ENCODE peak calls at places on chromosome X, in six cellular contexts. E is AG09309, H is ovary, U is foreskin fibroblast, D is NB4, O is psoas muscle. X is an unnamed sample.

GRCh38 chrX:117711774-117712173 is 404.8 kb downstream of the KLHL13 start:
- DNase-seq in H (no peak), E (no peak), D (no peak), U (no peak), O (no peak), X (no peak)

GRCh38 chrX:47030339-47030738 is 47.9 kb upstream of the RGN start:
- DNase-seq in U (peak), H (no peak), E (peak), D (peak), O (no peak), X (peak)

GRCh38 chrX:129495941-129496340 is 27.3 kb downstream of the SMARCA1 start:
- DNase-seq in H (no peak), E (no peak), O (no peak), D (no peak), U (peak), X (no peak)

GRCh38 chrX:24241822-24242648 is 71.8 kb downstream of the SUPT20HL2 start:
- DNase-seq in D (peak), U (no peak), E (no peak), O (no peak), H (no peak), X (no peak)

GRCh38 chrX:113675278-113675677 is 834.6 kb upstream of the AMOT start:
- DNase-seq in O (no peak), U (no peak), E (no peak), H (no peak), D (no peak), X (no peak)

GRCh38 chrX:68204639-68205038 is 228.7 kb downstream of the OPHN1 start:
- DNase-seq in U (no peak), H (no peak), D (no peak), E (no peak), O (no peak), X (no peak)

GRCh38 chrX:56228914-56229313 is 3.2 kb upstream of the KLF8 start:
- DNase-seq in D (no peak), H (no peak), U (no peak), E (no peak), O (no peak), X (no peak)

GRCh38 chrX:121733514-121733913 is 686.1 kb downstream of the GLUD2 start:
- DNase-seq in U (peak), E (peak), O (no peak), H (no peak), D (no peak), X (no peak)

GRCh38 chrX:69036674-69037573 is 128.3 kb downstream of the PJA1 start:
- DNase-seq in E (no peak), O (no peak), U (no peak), H (no peak), D (no peak), X (no peak)

GRCh38 chrX:130555341-130555740 is 153.6 kb downstream of the RBMX2 start:
- DNase-seq in U (peak), H (no peak), E (peak), D (no peak), O (no peak), X (peak)

GRCh38 chrX:48948589-48948988 is 8.8 kb downstream of the OTUD5 start:
- DNase-seq in E (no peak), O (no peak), D (no peak), H (no peak), U (no peak), X (no peak)

GRCh38 chrX:63930140-63930539 is 145.1 kb upstream of the ARHGEF9 start:
- DNase-seq in E (no peak), D (peak), O (no peak), H (no peak), U (no peak), X (no peak)

GRCh38 chrX:63361494-63361893 is 10.4 kb upstream of the SPIN4 start:
- DNase-seq in E (no peak), O (no peak), D (no peak), U (no peak), H (no peak), X (no peak)

GRCh38 chrX:153939573-153939972 is 4.7 kb upstream of the NAA10 start:
- DNase-seq in E (no peak), D (no peak), H (no peak), O (no peak), U (no peak), X (no peak)

GRCh38 chrX:67544871-67545771 is 1.3 kb downstream of the AR start:
- DNase-seq in E (no peak), U (peak), O (peak), D (peak), H (peak), X (no peak)

GRCh38 chrX:19739683-19740082 is 147.7 kb downstream of the SH3KBP1 start:
- DNase-seq in H (peak), U (peak), O (peak), D (peak), E (peak), X (peak)

GRCh38 chrX:56114437-56114787 is 117.7 kb upstream of the KLF8 start:
- DNase-seq in O (no peak), U (no peak), E (no peak), H (no peak), D (no peak), X (no peak)

GRCh38 chrX:154091678-154092077 is 5.8 kb downstream of the MECP2 start:
- DNase-seq in D (no peak), E (no peak), H (no peak), U (no peak), O (no peak), X (no peak)

GRCh38 chrX:118976599-118977340 is 2.4 kb downstream of the LONRF3 start:
- DNase-seq in E (no peak), H (peak), U (no peak), D (peak), O (peak), X (no peak)

GRCh38 chrX:46791927-46792825 is 33.3 kb upstream of the SLC9A7 start:
- DNase-seq in D (peak), H (no peak), E (peak), O (no peak), U (peak), X (peak)

GRCh38 chrX:40622741-40623536 is at the start of gene MPC1L:
- DNase-seq in H (no peak), O (no peak), U (no peak), E (no peak), D (no peak), X (no peak)

GRCh38 chrX:130746709-130747347 is 156.2 kb downstream of the ENOX2 start:
- DNase-seq in U (no peak), E (no peak), O (no peak), D (no peak), H (no peak), X (no peak)

GRCh38 chrX:48558270-48558669 is 16.0 kb upstream of the RBM3 start:
- DNase-seq in U (peak), H (no peak), O (no peak), E (peak), D (no peak), X (no peak)

GRCh38 chrX:109710181-109710580 is 22.9 kb downstream of the ACSL4 start:
- DNase-seq in H (no peak), E (no peak), D (no peak), U (no peak), O (no peak), X (no peak)

GRCh38 chrX:119685225-119686066 is 7.5 kb downstream of the SEPTIN6 start:
- DNase-seq in H (no peak), D (peak), U (no peak), O (no peak), E (no peak), X (no peak)

GRCh38 chrX:20270557-20270880 is 3.8 kb upstream of the RPS6KA3 start:
- DNase-seq in D (no peak), U (no peak), O (no peak), E (no peak), H (no peak), X (no peak)

GRCh38 chrX:130789793-130790192 is 113.2 kb downstream of the ENOX2 start:
- DNase-seq in E (no peak), O (no peak), U (no peak), D (no peak), H (no peak), X (no peak)

GRCh38 chrX:283115-283845 is 2.1 kb downstream of the PLCXD1 start:
- DNase-seq in O (peak), H (peak), D (peak), E (peak), U (peak), X (peak)

GRCh38 chrX:31580227-31580626 is 508.4 kb upstream of the FTHL17 start:
- DNase-seq in H (no peak), U (no peak), E (no peak), D (no peak), O (no peak), X (no peak)

GRCh38 chrX:10265775-10266174 is 109.0 kb downstream of the CLCN4 start:
- DNase-seq in O (no peak), D (no peak), U (no peak), H (no peak), E (no peak), X (no peak)

GRCh38 chrX:11290673-11291072 is 2.5 kb upstream of the AMELX start:
- DNase-seq in H (no peak), O (no peak), D (no peak), U (no peak), E (no peak), X (no peak)

GRCh38 chrX:104567506-104567905 is 1.5 kb downstream of the IL1RAPL2 start:
- DNase-seq in O (no peak), D (no peak), E (no peak), H (no peak), U (no peak), X (no peak)

GRCh38 chrX:104564921-104565703 is 887 bp upstream of the IL1RAPL2 start:
- DNase-seq in H (no peak), U (no peak), D (no peak), E (no peak), O (no peak), X (no peak)

GRCh38 chrX:104568304-104568915 is 2.4 kb downstream of the IL1RAPL2 start:
- DNase-seq in E (no peak), U (no peak), O (no peak), D (no peak), H (no peak), X (no peak)

GRCh38 chrX:104565791-104566687 is at the start of gene IL1RAPL2:
- DNase-seq in E (no peak), H (no peak), D (no peak), U (no peak), O (no peak), X (no peak)

GRCh38 chrX:104566921-104567501 is 1.0 kb downstream of the IL1RAPL2 start:
- DNase-seq in D (no peak), O (no peak), U (no peak), E (no peak), H (no peak), X (no peak)
- H3K4me3 ChIP-seq in D (no peak), O (peak), U (no peak), E (no peak), H (no peak), X (no peak)

GRCh38 chrX:155662297-155662696 is 49.5 kb upstream of the TMLHE start:
- DNase-seq in O (no peak), E (no peak), D (peak), U (no peak), H (no peak), X (no peak)
- TF ChIP-seq CTCF in O (no peak), E (no peak), D (no peak), U (peak), H (no peak), X (peak)

GRCh38 chrX:21656587-21657317 is 1.4 kb downstream of the KLHL34 start:
- DNase-seq in O (no peak), U (no peak), D (no peak), H (no peak), E (no peak), X (no peak)

GRCh38 chrX:21658746-21659145 is 616 bp upstream of the KLHL34 start:
- DNase-seq in H (no peak), D (no peak), U (no peak), O (peak), E (no peak), X (no peak)

GRCh38 chrX:21658152-21658737 is at the start of gene KLHL34:
- DNase-seq in D (no peak), E (no peak), U (no peak), O (peak), H (no peak), X (no peak)

GRCh38 chrX:21655901-21656586 is 2.1 kb downstream of the KLHL34 start:
- DNase-seq in U (no peak), E (no peak), H (peak), D (no peak), O (peak), X (no peak)

DNA sequence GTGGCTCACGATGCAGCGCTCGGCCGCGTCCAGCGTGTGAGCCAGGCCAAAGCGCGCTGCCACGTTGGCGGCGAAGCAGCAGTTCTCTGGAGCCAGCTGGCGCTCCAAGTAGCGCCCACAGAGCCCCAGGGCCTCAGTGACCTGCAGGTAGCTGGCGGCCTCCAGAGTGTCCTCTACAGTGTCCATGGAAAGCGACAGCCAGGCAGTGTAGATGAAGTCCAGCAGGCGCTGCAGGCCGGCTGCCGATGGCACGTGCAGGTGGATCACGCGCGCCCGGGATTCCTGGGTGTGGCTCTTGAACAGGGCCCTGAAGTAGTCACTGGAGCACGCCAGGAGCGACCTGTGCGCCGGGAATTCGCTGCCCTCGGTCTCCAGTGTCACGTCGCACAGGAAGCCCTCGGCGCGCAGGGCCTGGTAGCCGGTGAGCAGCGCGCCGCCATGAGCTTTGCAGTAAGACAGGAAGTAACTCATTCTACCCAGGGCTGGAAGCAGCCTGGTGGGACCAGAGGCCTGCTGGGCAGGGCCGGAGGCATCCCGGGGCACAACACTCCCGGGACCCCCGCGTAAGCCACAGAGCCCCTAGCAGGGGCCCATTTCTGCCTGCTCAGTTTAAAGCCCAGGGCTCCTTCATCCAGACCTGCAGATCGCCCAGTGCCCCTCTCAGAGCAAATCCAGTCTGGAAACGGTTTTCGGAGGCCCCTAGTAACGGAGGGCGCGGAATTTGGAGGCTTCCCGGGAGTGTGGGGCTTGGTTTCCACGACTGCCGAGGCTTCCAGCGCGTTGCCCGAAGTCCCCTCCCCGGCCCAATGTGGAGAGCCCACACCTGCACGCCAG is 595 bp downstream of the KLHL34 start:
- DNase-seq in E (no peak), D (no peak), H (no peak), O (peak), U (no peak), X (no peak)
- H3K4me3 ChIP-seq in E (no peak), D (no peak), H (no peak), O (peak), U (no peak), X (no peak)

GRCh38 chrX:7192871-7193270 is 44.9 kb upstream of the PUDP start:
- DNase-seq in U (no peak), D (no peak), H (no peak), E (no peak), O (no peak), X (no peak)

GRCh38 chrX:7190157-7190556 is 42.2 kb upstream of the PUDP start:
- DNase-seq in E (no peak), H (no peak), U (no peak), D (no peak), O (no peak), X (no peak)

GRCh38 chrX:7194606-7195005 is 46.7 kb upstream of the PUDP start:
- DNase-seq in O (no peak), H (no peak), U (no peak), D (no peak), E (no peak), X (no peak)

GRCh38 chrX:7191681-7192110 is 43.7 kb upstream of the PUDP start:
- DNase-seq in O (no peak), U (no peak), D (peak), H (no peak), E (no peak), X (no peak)
- TF ChIP-seq CTCF in O (no peak), U (no peak), D (peak), H (no peak), E (peak), X (peak)